ENCODE peak calls at places on chromosome 3, in seven cellular contexts. One of them, this sample, is unnamed.

GRCh38 chr3:152636651-152637050 is 198.3 kb upstream of the P2RY1 start:
- DNase-seq in hypothalamus: no peak
- DNase-seq in NCI-H2081: no peak
- DNase-seq in astrocyte: no peak
- DNase-seq in endothelial cell of umbilical vein: no peak
- DNase-seq in stromal cell of bone marrow: no peak
- DNase-seq in GM06990: no peak
- DNase-seq in this sample: no peak

GRCh38 chr3:189363856-189364255 is 192.1 kb downstream of the TPRG1 start:
- DNase-seq in GM06990: no peak
- DNase-seq in NCI-H2081: no peak
- DNase-seq in astrocyte: peak; percentile 33
- DNase-seq in stromal cell of bone marrow: peak; percentile 72
- DNase-seq in endothelial cell of umbilical vein: no peak
- DNase-seq in hypothalamus: no peak
- DNase-seq in this sample: no peak

GRCh38 chr3:194137314-194138097 is 1.6 kb downstream of the HES1 start:
- DNase-seq in NCI-H2081: peak; percentile 64
- DNase-seq in stromal cell of bone marrow: no peak
- DNase-seq in GM06990: peak; percentile 84
- DNase-seq in endothelial cell of umbilical vein: peak; percentile 74
- DNase-seq in hypothalamus: no peak
- DNase-seq in astrocyte: peak; percentile 57
- DNase-seq in this sample: no peak

GRCh38 chr3:112333386-112334334 is 704 bp downstream of the CD200 start:
- DNase-seq in astrocyte: peak; percentile 38
- DNase-seq in stromal cell of bone marrow: no peak
- DNase-seq in hypothalamus: peak; percentile 69
- DNase-seq in endothelial cell of umbilical vein: peak; percentile 71
- DNase-seq in GM06990: no peak
- DNase-seq in NCI-H2081: peak; percentile 10
- DNase-seq in this sample: peak; percentile 62

GRCh38 chr3:135867911-135868310 is 97.6 kb upstream of the PPP2R3A start:
- DNase-seq in stromal cell of bone marrow: no peak
- DNase-seq in astrocyte: no peak
- DNase-seq in hypothalamus: no peak
- DNase-seq in NCI-H2081: no peak
- DNase-seq in endothelial cell of umbilical vein: no peak
- DNase-seq in GM06990: no peak
- DNase-seq in this sample: no peak

GRCh38 chr3:100525753-100526612 is 33.6 kb downstream of the TMEM45A start:
- DNase-seq in endothelial cell of umbilical vein: no peak
- DNase-seq in hypothalamus: peak; percentile 7
- DNase-seq in GM06990: no peak
- DNase-seq in astrocyte: peak; percentile 98
- DNase-seq in stromal cell of bone marrow: peak; percentile 45
- DNase-seq in NCI-H2081: no peak
- DNase-seq in this sample: no peak

GRCh38 chr3:100206687-100207086 is 54.1 kb upstream of the TBC1D23 start:
- DNase-seq in endothelial cell of umbilical vein: no peak
- DNase-seq in stromal cell of bone marrow: no peak
- DNase-seq in hypothalamus: peak; percentile 12
- DNase-seq in astrocyte: no peak
- DNase-seq in NCI-H2081: no peak
- DNase-seq in GM06990: no peak
- DNase-seq in this sample: no peak

GRCh38 chr3:101998256-101998926 is 149.1 kb downstream of the NFKBIZ start:
- DNase-seq in stromal cell of bone marrow: peak; percentile 45
- DNase-seq in astrocyte: no peak
- DNase-seq in endothelial cell of umbilical vein: peak; percentile 8
- DNase-seq in hypothalamus: no peak
- DNase-seq in GM06990: no peak
- DNase-seq in NCI-H2081: no peak
- DNase-seq in this sample: no peak

GRCh38 chr3:171005648-171006047 is 20.9 kb downstream of the SLC2A2 start:
- DNase-seq in stromal cell of bone marrow: no peak
- DNase-seq in astrocyte: peak; percentile 63
- DNase-seq in hypothalamus: no peak
- DNase-seq in GM06990: no peak
- DNase-seq in endothelial cell of umbilical vein: no peak
- DNase-seq in NCI-H2081: no peak
- DNase-seq in this sample: no peak

GRCh38 chr3:122560680-122561079 is 3.4 kb downstream of the PARP9 start:
- DNase-seq in GM06990: peak; percentile 49
- DNase-seq in astrocyte: peak; percentile 38
- DNase-seq in stromal cell of bone marrow: peak; percentile 45
- DNase-seq in endothelial cell of umbilical vein: peak; percentile 64
- DNase-seq in NCI-H2081: peak; percentile 55
- DNase-seq in hypothalamus: no peak
- DNase-seq in this sample: peak; percentile 39

GRCh38 chr3:78940128-78940527 is 827.7 kb downstream of the ROBO1 start:
- DNase-seq in stromal cell of bone marrow: no peak
- DNase-seq in NCI-H2081: no peak
- DNase-seq in hypothalamus: no peak
- DNase-seq in endothelial cell of umbilical vein: no peak
- DNase-seq in astrocyte: no peak
- DNase-seq in GM06990: no peak
- DNase-seq in this sample: no peak

GRCh38 chr3:5149306-5149880 is 27.3 kb downstream of the ARL8B start:
- DNase-seq in NCI-H2081: no peak
- DNase-seq in hypothalamus: no peak
- DNase-seq in astrocyte: no peak
- DNase-seq in endothelial cell of umbilical vein: no peak
- DNase-seq in stromal cell of bone marrow: no peak
- DNase-seq in GM06990: no peak
- DNase-seq in this sample: no peak

GRCh38 chr3:133464573-133464972 is 64.7 kb downstream of the BFSP2 start:
- DNase-seq in NCI-H2081: no peak
- DNase-seq in stromal cell of bone marrow: no peak
- DNase-seq in GM06990: no peak
- DNase-seq in hypothalamus: no peak
- DNase-seq in astrocyte: peak; percentile 38
- DNase-seq in endothelial cell of umbilical vein: peak; percentile 52
- DNase-seq in this sample: no peak

GRCh38 chr3:129226374-129226773 is 23.0 kb upstream of the COPG1 start:
- DNase-seq in GM06990: no peak
- DNase-seq in astrocyte: peak; percentile 95
- DNase-seq in hypothalamus: no peak
- DNase-seq in stromal cell of bone marrow: peak; percentile 82
- DNase-seq in endothelial cell of umbilical vein: peak; percentile 92
- DNase-seq in NCI-H2081: no peak
- DNase-seq in this sample: no peak

GRCh38 chr3:173584834-173585831 is 187.6 kb downstream of the NLGN1 start:
- DNase-seq in stromal cell of bone marrow: peak; percentile 22
- DNase-seq in NCI-H2081: peak; percentile 81
- DNase-seq in GM06990: no peak
- DNase-seq in hypothalamus: peak; percentile 48
- DNase-seq in endothelial cell of umbilical vein: peak; percentile 69
- DNase-seq in astrocyte: peak; percentile 71
- DNase-seq in this sample: peak; percentile 14